ENCODE peak calls at places on chromosomes 4 and X, in ten cellular contexts. C is sigmoid colon; A is tibial artery; W is pancreas; K is suprapubic skin; F is Karpas-422; B is stomach; Q is neuronal stem cell; I is CD8-positive, alpha-beta memory T cell; R is thoracic aorta. U is an unnamed sample.

GRCh38 chr4:41709844-41710481 is 38.6 kb downstream of the PHOX2B start:
- DNase-seq in C (no peak), A (no peak), W (no peak), K (no peak), F (no peak), B (no peak), Q (no peak), I (no peak), R (no peak), U (no peak)

GRCh38 chr4:170243662-170244288 is 154.0 kb upstream of the AADAT start:
- DNase-seq in C (no peak), A (no peak), W (no peak), K (no peak), F (no peak), B (no peak), Q (no peak), I (no peak), R (no peak), U (no peak)

GRCh38 chr4:53563824-53564223 is 27.5 kb downstream of the LNX1 start:
- DNase-seq in C (no peak), A (no peak), W (no peak), K (no peak), F (no peak), B (no peak), Q (no peak), I (no peak), R (no peak), U (no peak)

GRCh38 chrX:101291204-101291603 is at the start of gene TAF7L:
- DNase-seq in C (no peak), A (no peak), W (no peak), K (no peak), F (no peak), B (no peak), Q (no peak), I (no peak), R (no peak), U (peak; percentile 54)

GRCh38 chr4:149108626-149109025 is 666.4 kb upstream of the NR3C2 start:
- DNase-seq in C (no peak), A (no peak), W (no peak), K (no peak), F (no peak), B (no peak), Q (no peak), I (no peak), R (no peak), U (no peak)

GRCh38 chr4:145098675-145099037 is 545 bp downstream of the ABCE1 start:
- DNase-seq in C (peak; percentile 70), A (no peak), W (no peak), K (no peak), F (peak; percentile 83), B (no peak), Q (no peak), I (no peak), R (no peak), U (no peak)

GRCh38 chr4:102694791-102695190 is 66.0 kb downstream of the MANBA start:
- DNase-seq in C (no peak), A (no peak), W (no peak), K (no peak), F (no peak), B (no peak), Q (no peak), I (no peak), R (no peak), U (no peak)

GRCh38 chr4:189048119-189048518 is 892.6 kb upstream of the FRG1 start:
- DNase-seq in C (no peak), A (no peak), W (no peak), K (no peak), F (no peak), B (no peak), Q (no peak), I (no peak), R (no peak), U (no peak)

GRCh38 chr4:83149885-83150562 is 35.5 kb upstream of the PLAC8 start:
- DNase-seq in C (no peak), A (no peak), W (no peak), K (no peak), F (no peak), B (no peak), Q (no peak), I (no peak), R (no peak), U (no peak)

GRCh38 chr4:52507774-52508173 is 151.3 kb downstream of the USP46 start:
- DNase-seq in C (no peak), A (no peak), W (no peak), K (no peak), F (no peak), B (no peak), Q (no peak), I (no peak), R (peak; percentile 9), U (no peak)

GRCh38 chr4:145882594-145882993 is 56.0 kb downstream of the ZNF827 start:
- DNase-seq in C (no peak), A (no peak), W (no peak), K (no peak), F (no peak), B (no peak), Q (no peak), I (no peak), R (no peak), U (no peak)

GRCh38 chr4:188439641-188440311 is 300.5 kb downstream of the TRIML1 start:
- DNase-seq in C (no peak), A (no peak), W (peak; percentile 21), K (no peak), F (no peak), B (peak; percentile 32), Q (no peak), I (no peak), R (no peak), U (no peak)

GRCh38 chr4:124060261-124060918 is 652.1 kb downstream of the ANKRD50 start:
- DNase-seq in C (peak; percentile 88), A (peak; percentile 72), W (no peak), K (peak; percentile 70), F (no peak), B (peak; percentile 27), Q (no peak), I (no peak), R (no peak), U (no peak)
- H3K27ac ChIP-seq in C (peak overlapping the region; percentile 74), A (peak overlapping the region; percentile 66), W (no peak overlapping the region), K (peak overlapping the region; percentile 84), F (no peak overlapping the region), B (peak overlapping the region; percentile 70), Q (no peak overlapping the region), I (no peak overlapping the region), R (peak overlapping the region; percentile 64), U (peak overlapping the region; percentile 72)

DNA sequence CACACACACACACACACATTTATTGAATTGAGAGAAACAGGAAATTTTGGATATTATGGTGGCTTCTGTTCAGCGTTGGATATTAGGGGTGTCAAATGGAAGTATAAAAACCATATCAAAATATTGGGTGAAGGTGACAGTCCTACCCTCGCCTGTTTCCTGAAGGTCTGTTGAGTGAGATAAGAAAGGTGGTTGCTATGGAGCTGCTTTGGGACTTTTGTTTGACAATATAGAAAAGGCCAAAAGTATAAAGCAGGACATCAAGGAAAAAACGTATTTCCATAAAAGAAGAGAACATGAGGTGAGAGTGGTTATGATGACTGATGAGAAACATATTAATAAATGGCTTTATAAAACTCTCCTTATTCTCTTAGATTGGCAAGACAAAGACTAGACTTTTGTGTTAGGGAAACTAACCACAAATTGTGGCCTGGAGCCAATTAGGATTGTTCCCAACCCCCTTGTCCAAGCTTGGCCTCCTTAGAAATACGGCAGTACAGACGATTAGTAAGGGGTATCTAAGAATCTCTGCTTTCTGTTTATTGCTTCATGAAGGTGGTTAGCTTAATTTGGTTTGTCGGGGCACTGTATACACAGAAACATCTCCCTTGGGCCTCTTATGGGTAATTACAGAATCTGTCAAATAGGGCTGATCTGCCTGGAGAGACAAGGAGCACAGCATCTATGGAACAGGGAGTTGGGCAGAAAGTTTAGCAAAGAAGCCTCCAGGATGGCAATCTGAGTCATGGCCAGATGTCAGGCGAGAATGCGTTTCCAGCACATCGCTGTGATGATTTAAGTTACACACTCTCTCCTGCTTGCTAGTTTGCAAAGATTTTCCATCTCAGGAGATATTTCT is 198.0 kb downstream of the CBR4 start:
- DNase-seq in C (peak; percentile 73), A (no peak), W (no peak), K (no peak), F (no peak), B (no peak), Q (no peak), I (no peak), R (no peak), U (no peak)
- H3K27ac ChIP-seq in C (peak overlapping the region; percentile 90), A (peak overlapping the region; percentile 76), W (no peak overlapping the region), K (peak overlapping the region; percentile 48), F (no peak overlapping the region), B (peak overlapping the region; percentile 64), Q (peak overlapping the region; percentile 46), I (no peak overlapping the region), R (peak overlapping the region; percentile 66), U (no peak overlapping the region)

GRCh38 chr4:24849662-24850280 is 54.4 kb downstream of the SOD3 start:
- DNase-seq in C (no peak), A (no peak), W (no peak), K (no peak), F (no peak), B (no peak), Q (no peak), I (no peak), R (no peak), U (no peak)

GRCh38 chr4:24845884-24846283 is 50.5 kb downstream of the SOD3 start:
- DNase-seq in C (no peak), A (no peak), W (no peak), K (no peak), F (no peak), B (no peak), Q (no peak), I (no peak), R (no peak), U (no peak)

GRCh38 chr4:24853142-24853541 is 57.8 kb downstream of the SOD3 start:
- DNase-seq in C (no peak), A (no peak), W (no peak), K (no peak), F (no peak), B (no peak), Q (no peak), I (no peak), R (no peak), U (no peak)

GRCh38 chr4:24846716-24847115 is 51.3 kb downstream of the SOD3 start:
- DNase-seq in C (no peak), A (no peak), W (no peak), K (no peak), F (no peak), B (no peak), Q (no peak), I (no peak), R (no peak), U (no peak)

DNA sequence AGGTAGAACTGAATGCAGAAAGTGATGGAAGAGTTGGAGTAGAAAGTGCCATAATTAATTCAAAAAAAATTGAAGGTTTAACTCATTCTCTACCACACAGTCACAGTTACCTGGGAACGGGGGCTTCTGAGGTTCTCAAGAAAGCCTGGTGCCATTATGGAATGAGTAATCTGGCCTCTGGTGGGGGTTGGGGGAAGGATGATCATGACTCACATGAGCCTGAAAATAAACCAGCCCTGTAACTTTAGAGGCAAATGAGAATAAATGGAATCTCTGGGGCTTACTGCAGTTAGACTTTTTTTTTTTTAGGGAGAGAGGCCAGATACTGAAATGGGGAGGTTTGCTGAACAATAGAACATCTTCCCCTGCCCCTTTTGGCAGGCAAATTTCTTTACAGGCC is 55.3 kb downstream of the SOD3 start:
- DNase-seq in C (peak; percentile 71), A (peak; percentile 81), W (no peak), K (no peak), F (peak; percentile 81), B (no peak), Q (no peak), I (no peak), R (no peak), U (no peak)
- H3K27ac ChIP-seq in C (peak overlapping the region; percentile 58), A (peak overlapping the region; percentile 53), W (no peak overlapping the region), K (no peak overlapping the region), F (peak overlapping the region; percentile 52), B (peak overlapping the region; percentile 69), Q (no peak overlapping the region), I (no peak overlapping the region), R (peak overlapping the region; percentile 82), U (no peak overlapping the region)

GRCh38 chr4:64271601-64272081 is 137.6 kb downstream of the TECRL start:
- DNase-seq in C (no peak), A (no peak), W (no peak), K (no peak), F (no peak), B (no peak), Q (no peak), I (no peak), R (no peak), U (no peak)
- H3K27ac ChIP-seq in C (no peak overlapping the region), A (no peak overlapping the region), W (no peak overlapping the region), K (no peak overlapping the region), F (no peak overlapping the region), B (no peak overlapping the region), Q (no peak overlapping the region), I (no peak overlapping the region), R (no peak overlapping the region), U (no peak overlapping the region)